ENCODE peak calls at places on chromosomes 13 and 19, in four cellular contexts. S is colonic mucosa, J is thoracic aorta, M is lower lobe of right lung. V is an unnamed sample.

GRCh38 chr13:27005556-27005955 is 166.1 kb downstream of the USP12 start:
- DNase-seq in S (no peak), J (no peak), M (no peak), V (no peak)

GRCh38 chr13:111634410-111634809 is 314.0 kb downstream of the TEX29 start:
- DNase-seq in S (no peak), J (no peak), M (no peak), V (no peak)

GRCh38 chr13:31174018-31174417 is 12.3 kb upstream of the HSPH1 start:
- DNase-seq in S (no peak), J (no peak), M (no peak), V (no peak)

GRCh38 chr19:38172001-38172400 is 52.0 kb downstream of the DPF1 start:
- DNase-seq in S (no peak), J (no peak), M (no peak), V (peak)

GRCh38 chr13:48564046-48564445 is 31.2 kb upstream of the RCBTB2 start:
- DNase-seq in S (no peak), J (no peak), M (no peak), V (no peak)

GRCh38 chr13:46654956-46655726 is 102.2 kb downstream of the LRCH1 start:
- DNase-seq in S (no peak), J (no peak), M (no peak), V (no peak)

GRCh38 chr19:32406161-32407003 is 812 bp downstream of the DPY19L3 start:
- DNase-seq in S (no peak), J (no peak), M (no peak), V (no peak)

GRCh38 chr19:19214892-19215291 is 3.1 kb downstream of the NCAN start:
- DNase-seq in S (no peak), J (no peak), M (no peak), V (no peak)

GRCh38 chr13:83984793-83985192 is 102.5 kb upstream of the SLITRK1 start:
- DNase-seq in S (no peak), J (no peak), M (no peak), V (no peak)

GRCh38 chr19:51784922-51785690 is 9.9 kb upstream of the FPR3 start:
- DNase-seq in S (peak), J (peak), M (peak), V (peak)

GRCh38 chr19:33456076-33456844 is 65.3 kb downstream of the PEPD start:
- DNase-seq in S (no peak), J (no peak), M (peak), V (no peak)

GRCh38 chr13:34358811-34359513 is 541.0 kb downstream of the RFC3 start:
- DNase-seq in S (no peak), J (no peak), M (no peak), V (no peak)

GRCh38 chr13:62906896-62907295 is 1491.2 kb upstream of the PCDH20 start:
- DNase-seq in S (no peak), J (no peak), M (no peak), V (no peak)

GRCh38 chr19:35852029-35852780 is at the start of gene NPHS1:
- DNase-seq in S (no peak), J (no peak), M (no peak), V (no peak)

GRCh38 chr13:85509512-85509911 is 289.7 kb downstream of the SLITRK6 start:
- DNase-seq in S (no peak), J (no peak), M (no peak), V (no peak)

GRCh38 chr13:56424246-56424645 is 716.5 kb upstream of the PRR20A start:
- DNase-seq in S (no peak), J (no peak), M (no peak), V (no peak)

GRCh38 chr19:58021541-58022282 is 12.1 kb upstream of the ZSCAN1 start:
- DNase-seq in S (peak), J (peak), M (no peak), V (no peak)

GRCh38 chr13:30355839-30356238 is 48.5 kb upstream of the KATNAL1 start:
- DNase-seq in S (no peak), J (no peak), M (no peak), V (no peak)

GRCh38 chr19:7515471-7516226 is at the start of gene ZNF358:
- DNase-seq in S (peak), J (peak), M (peak), V (peak)

GRCh38 chr13:35716186-35716585 is 239.7 kb upstream of the MAB21L1 start:
- DNase-seq in S (no peak), J (no peak), M (no peak), V (no peak)

GRCh38 chr13:98483636-98484288 is 93.1 kb downstream of the STK24 start:
- DNase-seq in S (no peak), J (no peak), M (no peak), V (no peak)

GRCh38 chr13:32427852-32428580 is at the start of gene N4BP2L1:
- DNase-seq in S (peak), J (peak), M (peak), V (peak)

GRCh38 chr13:32426981-32427851 is 714 bp downstream of the N4BP2L1 start:
- DNase-seq in S (peak), J (no peak), M (peak), V (peak)

GRCh38 chr13:32428581-32429072 is 697 bp upstream of the N4BP2L1 start:
- DNase-seq in S (no peak), J (no peak), M (no peak), V (no peak)

GRCh38 chr13:32430018-32430747 is 2.3 kb upstream of the N4BP2L1 start:
- DNase-seq in S (no peak), J (no peak), M (no peak), V (no peak)

DNA sequence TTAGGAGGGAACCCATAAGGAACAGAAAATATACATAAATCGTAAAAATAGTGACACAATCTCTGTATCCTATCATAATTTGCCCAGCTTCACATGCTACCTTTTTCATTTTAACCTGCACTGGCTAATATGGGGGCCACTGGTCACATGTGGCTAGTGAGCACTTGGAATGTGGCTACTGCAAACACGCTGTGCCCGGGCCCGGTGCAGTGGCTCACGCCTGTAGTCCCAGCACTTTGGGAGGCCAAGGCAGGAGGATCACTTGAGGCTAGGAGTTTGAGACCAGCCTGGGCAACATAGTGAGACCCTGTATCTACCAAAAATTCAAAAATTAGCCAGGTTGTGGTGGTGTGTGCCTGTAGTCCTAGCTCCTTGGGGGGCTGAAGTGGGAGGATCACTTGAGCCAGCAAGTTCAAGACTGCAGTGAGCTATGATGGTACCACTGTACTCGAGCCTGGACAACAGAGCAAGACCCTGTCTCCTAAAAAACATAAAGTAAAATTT is 1.5 kb upstream of the N4BP2L1 start:
- DNase-seq in S (no peak), J (no peak), M (no peak), V (no peak)
- H3K27ac ChIP-seq in S (no peak), J (peak), M (peak), V (peak)

GRCh38 chr19:776549-776948 is 20.7 kb upstream of the PTBP1 start:
- DNase-seq in S (no peak), J (no peak), M (no peak), V (no peak)

GRCh38 chr19:780935-781334 is 16.3 kb upstream of the PTBP1 start:
- DNase-seq in S (no peak), J (no peak), M (no peak), V (no peak)

GRCh38 chr19:781800-782194 is 15.5 kb upstream of the PTBP1 start:
- DNase-seq in S (no peak), J (no peak), M (no peak), V (no peak)

GRCh38 chr19:782195-783043 is 14.8 kb upstream of the PTBP1 start:
- DNase-seq in S (no peak), J (no peak), M (no peak), V (no peak)

GRCh38 chr19:778910-779653 is 18.2 kb upstream of the PTBP1 start:
- DNase-seq in S (no peak), J (no peak), M (no peak), V (peak)
- H3K27ac ChIP-seq in S (peak), J (peak), M (peak), V (peak)

GRCh38 chr19:29671393-29672076 is 6.3 kb downstream of the PLEKHF1 start:
- DNase-seq in S (no peak), J (peak), M (peak), V (peak)

GRCh38 chr19:29667941-29668340 is 2.7 kb downstream of the PLEKHF1 start:
- DNase-seq in S (no peak), J (no peak), M (no peak), V (peak)

GRCh38 chr19:29672319-29672932 is 7.2 kb downstream of the PLEKHF1 start:
- DNase-seq in S (no peak), J (no peak), M (no peak), V (no peak)

GRCh38 chr19:29668746-29669609 is 3.7 kb downstream of the PLEKHF1 start:
- DNase-seq in S (no peak), J (no peak), M (no peak), V (no peak)

DNA sequence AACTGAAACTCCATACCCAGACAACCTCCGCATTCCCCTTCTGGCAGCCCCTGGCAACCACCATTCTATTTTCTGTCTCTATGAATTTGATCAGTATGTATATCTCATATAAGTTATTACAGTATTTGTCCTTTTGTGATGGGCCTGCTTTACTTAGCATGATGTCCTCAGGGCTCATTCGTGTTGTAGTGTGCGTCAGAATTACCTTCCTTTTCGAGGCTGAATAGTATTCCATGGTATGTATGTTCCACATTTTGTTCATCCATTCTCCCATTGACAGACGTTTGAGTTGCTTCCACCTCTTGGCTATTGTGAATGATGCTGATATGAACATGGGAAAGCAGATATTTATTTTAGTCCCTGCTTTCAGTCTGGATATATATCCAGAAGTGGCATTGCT is 5.0 kb downstream of the PLEKHF1 start:
- DNase-seq in S (no peak), J (no peak), M (no peak), V (no peak)
- H3K27ac ChIP-seq in S (no peak), J (peak), M (no peak), V (peak)

GRCh38 chr19:2166741-2167738 is 3.3 kb downstream of the DOT1L start:
- DNase-seq in S (peak), J (peak), M (peak), V (peak)
- H3K27ac ChIP-seq in S (peak), J (peak), M (peak), V (peak)

GRCh38 chr19:4373601-4374441 is 26.5 kb downstream of the SH3GL1 start:
- DNase-seq in S (no peak), J (no peak), M (no peak), V (no peak)

GRCh38 chr19:4371898-4372629 is 28.3 kb downstream of the SH3GL1 start:
- DNase-seq in S (no peak), J (no peak), M (no peak), V (no peak)

GRCh38 chr19:4374451-4375163 is 25.7 kb downstream of the SH3GL1 start:
- DNase-seq in S (peak), J (peak), M (peak), V (peak)

GRCh38 chr19:4371209-4371897 is 28.0 kb downstream of the MPND start:
- DNase-seq in S (no peak), J (no peak), M (no peak), V (peak)

GRCh38 chr19:4372630-4373367 is 27.5 kb downstream of the SH3GL1 start:
- DNase-seq in S (no peak), J (no peak), M (no peak), V (no peak)
- H3K27ac ChIP-seq in S (no peak), J (peak), M (peak), V (peak)

DNA sequence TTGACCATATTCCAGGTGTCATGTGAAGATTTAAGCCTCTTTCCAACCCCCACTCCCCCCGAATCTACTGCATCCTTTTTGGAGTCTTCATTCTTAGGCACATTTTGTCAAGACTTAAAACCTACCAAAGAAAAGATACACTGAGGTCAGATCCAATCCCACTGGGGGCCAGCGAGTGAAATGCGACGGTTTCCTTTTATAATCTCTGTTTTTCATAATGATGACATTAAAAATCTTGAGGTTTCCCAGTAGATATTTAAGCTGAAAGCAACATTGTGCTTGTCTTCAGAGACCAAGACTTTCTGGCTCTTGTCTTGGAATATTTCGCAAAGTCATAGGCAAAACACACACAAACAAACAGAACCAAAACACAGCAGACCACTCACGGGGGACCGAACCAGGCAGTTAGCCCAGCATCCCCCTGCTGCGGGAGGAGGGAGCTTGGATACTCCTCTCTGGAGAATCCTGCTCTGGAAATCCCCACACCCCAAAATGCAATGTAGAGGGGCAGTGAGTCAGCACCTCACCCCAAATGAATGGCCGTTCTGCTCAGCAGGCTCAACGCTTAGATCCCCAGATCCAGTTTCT is 521 bp upstream of the GAS6 start:
- DNase-seq in S (peak), J (no peak), M (no peak), V (no peak)
- H3K27ac ChIP-seq in S (no peak), J (peak), M (peak), V (peak)

V was measured in gastrocnemius medialis.